ENCODE peak calls at places on chromosomes 7 and 10, in nine cellular contexts. One of them, this sample, is unnamed.

GRCh38 chr7:149872419-149873073 is 1.2 kb upstream of the ATP6V0E2 start:
- DNase-seq in ovary: peak; percentile 69
- DNase-seq in heart right ventricle: peak; percentile 87
- DNase-seq in esophagus squamous epithelium: no peak
- DNase-seq in A549: peak; percentile 89
- DNase-seq in HCT116: no peak
- DNase-seq in CD8-positive, alpha-beta T cell: no peak
- DNase-seq in endothelial cell of umbilical vein: peak; percentile 80
- DNase-seq in cardiac muscle cell: peak; percentile 75
- DNase-seq in this sample: peak; percentile 77

GRCh38 chr7:157623556-157623955 is 286.8 kb downstream of the DNAJB6 start:
- DNase-seq in HCT116: no peak
- DNase-seq in ovary: no peak
- DNase-seq in CD8-positive, alpha-beta T cell: no peak
- DNase-seq in esophagus squamous epithelium: no peak
- DNase-seq in A549: no peak
- DNase-seq in cardiac muscle cell: no peak
- DNase-seq in endothelial cell of umbilical vein: no peak
- DNase-seq in heart right ventricle: no peak
- DNase-seq in this sample: no peak

GRCh38 chr7:22872087-22872807 is 49.6 kb upstream of the TOMM7 start:
- DNase-seq in CD8-positive, alpha-beta T cell: no peak
- DNase-seq in cardiac muscle cell: no peak
- DNase-seq in endothelial cell of umbilical vein: no peak
- DNase-seq in A549: no peak
- DNase-seq in HCT116: no peak
- DNase-seq in esophagus squamous epithelium: no peak
- DNase-seq in heart right ventricle: no peak
- DNase-seq in ovary: no peak
- DNase-seq in this sample: no peak

GRCh38 chr7:158910254-158911053 is 54.1 kb downstream of the DYNC2I1 start:
- DNase-seq in heart right ventricle: no peak
- DNase-seq in ovary: no peak
- DNase-seq in A549: no peak
- DNase-seq in cardiac muscle cell: no peak
- DNase-seq in CD8-positive, alpha-beta T cell: no peak
- DNase-seq in HCT116: no peak
- DNase-seq in endothelial cell of umbilical vein: no peak
- DNase-seq in esophagus squamous epithelium: no peak
- DNase-seq in this sample: no peak

GRCh38 chr10:51425431-51425830 is 274.0 kb downstream of the CSTF2T start:
- DNase-seq in CD8-positive, alpha-beta T cell: no peak
- DNase-seq in heart right ventricle: peak; percentile 11
- DNase-seq in cardiac muscle cell: peak; percentile 75
- DNase-seq in esophagus squamous epithelium: no peak
- DNase-seq in A549: no peak
- DNase-seq in endothelial cell of umbilical vein: peak; percentile 74
- DNase-seq in ovary: no peak
- DNase-seq in HCT116: no peak
- DNase-seq in this sample: no peak

GRCh38 chr7:112523871-112524270 is 43.1 kb downstream of the LSMEM1 start:
- DNase-seq in cardiac muscle cell: no peak
- DNase-seq in A549: no peak
- DNase-seq in heart right ventricle: no peak
- DNase-seq in HCT116: no peak
- DNase-seq in CD8-positive, alpha-beta T cell: no peak
- DNase-seq in endothelial cell of umbilical vein: no peak
- DNase-seq in esophagus squamous epithelium: no peak
- DNase-seq in ovary: no peak
- DNase-seq in this sample: no peak

GRCh38 chr10:1972406-1972805 is 235.1 kb upstream of the ADARB2 start:
- DNase-seq in cardiac muscle cell: no peak
- DNase-seq in ovary: no peak
- DNase-seq in esophagus squamous epithelium: no peak
- DNase-seq in HCT116: no peak
- DNase-seq in A549: no peak
- DNase-seq in heart right ventricle: no peak
- DNase-seq in endothelial cell of umbilical vein: no peak
- DNase-seq in CD8-positive, alpha-beta T cell: no peak
- DNase-seq in this sample: no peak

GRCh38 chr10:130027716-130028464 is 63.8 kb upstream of the EBF3 start:
- DNase-seq in HCT116: no peak
- DNase-seq in A549: no peak
- DNase-seq in heart right ventricle: no peak
- DNase-seq in esophagus squamous epithelium: no peak
- DNase-seq in CD8-positive, alpha-beta T cell: no peak
- DNase-seq in endothelial cell of umbilical vein: no peak
- DNase-seq in cardiac muscle cell: peak; percentile 13
- DNase-seq in ovary: no peak
- DNase-seq in this sample: no peak

GRCh38 chr7:104017001-104017400 is 27.5 kb upstream of the RELN start:
- DNase-seq in CD8-positive, alpha-beta T cell: no peak
- DNase-seq in cardiac muscle cell: peak; percentile 48
- DNase-seq in ovary: no peak
- DNase-seq in esophagus squamous epithelium: no peak
- DNase-seq in HCT116: no peak
- DNase-seq in endothelial cell of umbilical vein: no peak
- DNase-seq in A549: no peak
- DNase-seq in heart right ventricle: no peak
- DNase-seq in this sample: no peak

GRCh38 chr7:2041496-2042367 is 191.0 kb downstream of the MAD1L1 start:
- DNase-seq in CD8-positive, alpha-beta T cell: no peak
- DNase-seq in HCT116: no peak
- DNase-seq in heart right ventricle: no peak
- DNase-seq in A549: no peak
- DNase-seq in endothelial cell of umbilical vein: no peak
- DNase-seq in ovary: peak; percentile 3
- DNase-seq in esophagus squamous epithelium: no peak
- DNase-seq in cardiac muscle cell: no peak
- DNase-seq in this sample: no peak

GRCh38 chr7:158424531-158424930 is 163.1 kb downstream of the PTPRN2 start:
- DNase-seq in esophagus squamous epithelium: no peak
- DNase-seq in ovary: no peak
- DNase-seq in heart right ventricle: no peak
- DNase-seq in cardiac muscle cell: no peak
- DNase-seq in endothelial cell of umbilical vein: no peak
- DNase-seq in HCT116: no peak
- DNase-seq in CD8-positive, alpha-beta T cell: no peak
- DNase-seq in A549: no peak
- DNase-seq in this sample: no peak

GRCh38 chr10:68727146-68727545 is 6.1 kb downstream of the CCAR1 start:
- DNase-seq in endothelial cell of umbilical vein: no peak
- DNase-seq in cardiac muscle cell: no peak
- DNase-seq in HCT116: no peak
- DNase-seq in A549: no peak
- DNase-seq in esophagus squamous epithelium: no peak
- DNase-seq in heart right ventricle: no peak
- DNase-seq in ovary: no peak
- DNase-seq in CD8-positive, alpha-beta T cell: no peak
- DNase-seq in this sample: no peak

GRCh38 chr10:114632869-114633715 is 25.0 kb downstream of the ABLIM1 start:
- DNase-seq in CD8-positive, alpha-beta T cell: no peak
- DNase-seq in heart right ventricle: peak; percentile 59
- DNase-seq in HCT116: peak; percentile 59
- DNase-seq in esophagus squamous epithelium: no peak
- DNase-seq in A549: peak; percentile 70
- DNase-seq in endothelial cell of umbilical vein: peak; percentile 85
- DNase-seq in cardiac muscle cell: peak; percentile 64
- DNase-seq in ovary: no peak
- DNase-seq in this sample: peak; percentile 22

GRCh38 chr10:74139981-74140380 is 10.6 kb downstream of the AP3M1 start:
- DNase-seq in CD8-positive, alpha-beta T cell: no peak
- DNase-seq in endothelial cell of umbilical vein: no peak
- DNase-seq in heart right ventricle: no peak
- DNase-seq in esophagus squamous epithelium: no peak
- DNase-seq in ovary: no peak
- DNase-seq in HCT116: no peak
- DNase-seq in cardiac muscle cell: no peak
- DNase-seq in A549: no peak
- DNase-seq in this sample: no peak

DNA sequence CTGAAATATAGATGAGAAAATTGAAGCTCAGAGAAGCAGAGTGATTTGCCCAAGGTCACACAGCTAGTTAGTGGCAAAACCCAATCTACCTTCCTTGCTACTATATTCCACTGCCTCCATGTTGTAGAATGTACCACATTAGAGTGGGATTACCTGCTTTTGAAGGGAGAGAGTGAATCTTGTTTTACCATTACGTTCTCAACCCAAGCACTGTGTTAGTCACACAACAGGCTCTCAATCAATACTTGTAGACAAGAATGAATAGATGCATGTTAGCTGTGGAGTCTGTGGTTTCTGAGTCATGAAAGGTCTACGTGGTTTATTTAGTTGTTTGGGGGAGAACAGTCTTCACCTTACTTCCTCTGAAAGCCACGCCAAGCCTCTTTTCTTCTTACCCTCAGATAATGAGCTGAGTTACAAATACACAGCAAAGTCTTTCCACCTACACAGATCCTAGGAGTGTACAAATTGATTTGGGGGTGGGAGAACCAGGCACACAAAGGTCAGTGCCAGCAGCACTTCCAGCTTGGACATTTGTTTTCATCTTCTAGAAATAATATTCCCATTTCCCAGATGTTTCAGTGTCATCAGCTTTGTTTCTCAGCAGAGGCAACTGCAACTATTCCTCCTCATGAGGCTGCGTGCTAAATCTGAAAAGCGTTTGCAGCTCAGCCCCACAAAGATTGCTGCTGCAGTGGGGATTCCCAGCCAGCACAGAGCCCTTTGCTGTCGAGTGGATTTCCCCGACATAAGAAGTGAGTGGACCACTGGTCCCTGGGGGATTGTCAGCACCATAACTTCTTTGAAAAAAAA is 71.5 kb upstream of the ADO start:
- DNase-seq in CD8-positive, alpha-beta T cell: peak; percentile 71
- DNase-seq in endothelial cell of umbilical vein: no peak
- DNase-seq in esophagus squamous epithelium: no peak
- DNase-seq in heart right ventricle: no peak
- DNase-seq in A549: no peak
- DNase-seq in cardiac muscle cell: peak; percentile 20
- DNase-seq in HCT116: peak; percentile 71
- DNase-seq in ovary: no peak
- DNase-seq in this sample: no peak
- H3K27ac ChIP-seq in CD8-positive, alpha-beta T cell: no peak overlapping the region
- H3K27ac ChIP-seq in endothelial cell of umbilical vein: no peak overlapping the region
- H3K27ac ChIP-seq in esophagus squamous epithelium: no peak overlapping the region
- H3K27ac ChIP-seq in heart right ventricle: no peak overlapping the region
- H3K27ac ChIP-seq in A549: no peak overlapping the region
- H3K27ac ChIP-seq in cardiac muscle cell: no peak overlapping the region
- H3K27ac ChIP-seq in HCT116: no peak overlapping the region
- H3K27ac ChIP-seq in ovary: no peak overlapping the region
- H3K27ac ChIP-seq in this sample: no peak overlapping the region

GRCh38 chr10:112526906-112527305 is 79.9 kb downstream of the VTI1A start:
- DNase-seq in CD8-positive, alpha-beta T cell: no peak
- DNase-seq in endothelial cell of umbilical vein: no peak
- DNase-seq in ovary: no peak
- DNase-seq in HCT116: peak; percentile 71
- DNase-seq in heart right ventricle: no peak
- DNase-seq in cardiac muscle cell: no peak
- DNase-seq in A549: peak; percentile 20
- DNase-seq in esophagus squamous epithelium: no peak
- DNase-seq in this sample: no peak
- H3K4me3 ChIP-seq in CD8-positive, alpha-beta T cell: no peak overlapping the region
- H3K4me3 ChIP-seq in endothelial cell of umbilical vein: no peak overlapping the region
- H3K4me3 ChIP-seq in ovary: no peak overlapping the region
- H3K4me3 ChIP-seq in HCT116: peak overlapping the region; percentile 33
- H3K4me3 ChIP-seq in heart right ventricle: no peak overlapping the region
- H3K4me3 ChIP-seq in cardiac muscle cell: no peak overlapping the region
- H3K4me3 ChIP-seq in A549: peak overlapping the region; percentile 17
- H3K4me3 ChIP-seq in esophagus squamous epithelium: no peak overlapping the region
- H3K4me3 ChIP-seq in this sample: no peak overlapping the region

GRCh38 chr10:78301891-78302738 is 268.5 kb downstream of the RPS24 start:
- DNase-seq in heart right ventricle: no peak
- DNase-seq in cardiac muscle cell: no peak
- DNase-seq in esophagus squamous epithelium: no peak
- DNase-seq in endothelial cell of umbilical vein: no peak
- DNase-seq in ovary: no peak
- DNase-seq in HCT116: no peak
- DNase-seq in CD8-positive, alpha-beta T cell: no peak
- DNase-seq in A549: peak; percentile 22
- DNase-seq in this sample: no peak
- TF ChIP-seq CTCF in heart right ventricle: no peak
- TF ChIP-seq CTCF in cardiac muscle cell: peak; percentile 23
- TF ChIP-seq CTCF in esophagus squamous epithelium: no peak
- TF ChIP-seq CTCF in endothelial cell of umbilical vein: no peak
- TF ChIP-seq CTCF in ovary: no peak
- TF ChIP-seq CTCF in HCT116: peak; percentile 14
- TF ChIP-seq CTCF in CD8-positive, alpha-beta T cell: no peak
- TF ChIP-seq CTCF in A549: peak; percentile 29
- TF ChIP-seq CTCF in this sample: no peak

GRCh38 chr10:110773693-110774068 is 98.0 kb upstream of the PDCD4 start:
- DNase-seq in esophagus squamous epithelium: no peak
- DNase-seq in heart right ventricle: no peak
- DNase-seq in ovary: no peak
- DNase-seq in cardiac muscle cell: no peak
- DNase-seq in endothelial cell of umbilical vein: no peak
- DNase-seq in CD8-positive, alpha-beta T cell: no peak
- DNase-seq in HCT116: no peak
- DNase-seq in A549: no peak
- DNase-seq in this sample: no peak
- H3K27ac ChIP-seq in esophagus squamous epithelium: peak overlapping the region; percentile 36
- H3K27ac ChIP-seq in heart right ventricle: peak overlapping the region; percentile 66
- H3K27ac ChIP-seq in ovary: no peak overlapping the region
- H3K27ac ChIP-seq in cardiac muscle cell: no peak overlapping the region
- H3K27ac ChIP-seq in endothelial cell of umbilical vein: peak overlapping the region; percentile 9
- H3K27ac ChIP-seq in CD8-positive, alpha-beta T cell: no peak overlapping the region
- H3K27ac ChIP-seq in HCT116: peak overlapping the region; percentile 61
- H3K27ac ChIP-seq in A549: peak overlapping the region; percentile 3
- H3K27ac ChIP-seq in this sample: no peak overlapping the region

GRCh38 chr10:30056281-30056680 is 3.1 kb downstream of the JCAD start:
- DNase-seq in cardiac muscle cell: peak; percentile 65
- DNase-seq in A549: no peak
- DNase-seq in endothelial cell of umbilical vein: peak; percentile 64
- DNase-seq in heart right ventricle: no peak
- DNase-seq in CD8-positive, alpha-beta T cell: no peak
- DNase-seq in ovary: no peak
- DNase-seq in esophagus squamous epithelium: no peak
- DNase-seq in HCT116: no peak
- DNase-seq in this sample: no peak
- H3K4me3 ChIP-seq in cardiac muscle cell: peak overlapping the region; percentile 91
- H3K4me3 ChIP-seq in A549: no peak overlapping the region
- H3K4me3 ChIP-seq in endothelial cell of umbilical vein: peak overlapping the region; percentile 62
- H3K4me3 ChIP-seq in heart right ventricle: no peak overlapping the region
- H3K4me3 ChIP-seq in CD8-positive, alpha-beta T cell: no peak overlapping the region
- H3K4me3 ChIP-seq in ovary: no peak overlapping the region
- H3K4me3 ChIP-seq in esophagus squamous epithelium: no peak overlapping the region
- H3K4me3 ChIP-seq in HCT116: peak overlapping the region; percentile 8
- H3K4me3 ChIP-seq in this sample: no peak overlapping the region